ENCODE peak calls at places on chromosomes 5 and 9, in nine cellular contexts. One of them, this sample, is unnamed.

GRCh38 chr9:14769235-14769580 is 46.7 kb upstream of the CER1 start:
- DNase-seq in lower lobe of right lung: no peak
- DNase-seq in AG04450: no peak
- DNase-seq in astrocyte of the spinal cord: peak; percentile 37
- DNase-seq in head of caudate nucleus: no peak
- DNase-seq in neural crest cell: no peak
- DNase-seq in HCT116: peak; percentile 10
- DNase-seq in PC-9: no peak
- DNase-seq in NCI-H1092: peak; percentile 68
- DNase-seq in this sample: peak; percentile 46

GRCh38 chr5:170136493-170136892 is 30.8 kb downstream of the FOXI1 start:
- DNase-seq in head of caudate nucleus: no peak
- DNase-seq in lower lobe of right lung: no peak
- DNase-seq in NCI-H1092: no peak
- DNase-seq in HCT116: no peak
- DNase-seq in neural crest cell: no peak
- DNase-seq in PC-9: no peak
- DNase-seq in AG04450: no peak
- DNase-seq in astrocyte of the spinal cord: no peak
- DNase-seq in this sample: no peak

GRCh38 chr5:38446029-38446522 is 110.4 kb downstream of the LIFR start:
- DNase-seq in HCT116: no peak
- DNase-seq in AG04450: no peak
- DNase-seq in astrocyte of the spinal cord: no peak
- DNase-seq in PC-9: no peak
- DNase-seq in NCI-H1092: no peak
- DNase-seq in neural crest cell: no peak
- DNase-seq in lower lobe of right lung: no peak
- DNase-seq in head of caudate nucleus: no peak
- DNase-seq in this sample: no peak

GRCh38 chr5:135386886-135387628 is 12.0 kb downstream of the MACROH2A1 start:
- DNase-seq in lower lobe of right lung: peak; percentile 61
- DNase-seq in neural crest cell: no peak
- DNase-seq in AG04450: peak; percentile 71
- DNase-seq in NCI-H1092: no peak
- DNase-seq in PC-9: peak; percentile 51
- DNase-seq in HCT116: peak; percentile 62
- DNase-seq in astrocyte of the spinal cord: peak; percentile 87
- DNase-seq in head of caudate nucleus: no peak
- DNase-seq in this sample: no peak

GRCh38 chr9:124285903-124286291 is 28.1 kb downstream of the NEK6 start:
- DNase-seq in HCT116: no peak
- DNase-seq in astrocyte of the spinal cord: peak; percentile 98
- DNase-seq in NCI-H1092: no peak
- DNase-seq in PC-9: no peak
- DNase-seq in head of caudate nucleus: no peak
- DNase-seq in AG04450: peak; percentile 97
- DNase-seq in neural crest cell: no peak
- DNase-seq in lower lobe of right lung: peak; percentile 81
- DNase-seq in this sample: no peak

GRCh38 chr9:129648092-129648763 is 6.3 kb upstream of the ASB6 start:
- DNase-seq in neural crest cell: no peak
- DNase-seq in PC-9: no peak
- DNase-seq in lower lobe of right lung: no peak
- DNase-seq in NCI-H1092: no peak
- DNase-seq in astrocyte of the spinal cord: no peak
- DNase-seq in AG04450: no peak
- DNase-seq in HCT116: no peak
- DNase-seq in head of caudate nucleus: no peak
- DNase-seq in this sample: no peak

GRCh38 chr9:134852906-134853654 is 27.5 kb upstream of the FCN2 start:
- DNase-seq in NCI-H1092: no peak
- DNase-seq in PC-9: no peak
- DNase-seq in lower lobe of right lung: no peak
- DNase-seq in AG04450: no peak
- DNase-seq in head of caudate nucleus: no peak
- DNase-seq in HCT116: no peak
- DNase-seq in astrocyte of the spinal cord: no peak
- DNase-seq in neural crest cell: no peak
- DNase-seq in this sample: no peak

GRCh38 chr5:73256012-73256411 is 83.0 kb downstream of the TMEM174 start:
- DNase-seq in NCI-H1092: no peak
- DNase-seq in astrocyte of the spinal cord: no peak
- DNase-seq in PC-9: no peak
- DNase-seq in head of caudate nucleus: no peak
- DNase-seq in neural crest cell: no peak
- DNase-seq in AG04450: no peak
- DNase-seq in HCT116: no peak
- DNase-seq in lower lobe of right lung: no peak
- DNase-seq in this sample: no peak

GRCh38 chr9:5838884-5839571 is 6.1 kb upstream of the ERMP1 start:
- DNase-seq in head of caudate nucleus: no peak
- DNase-seq in lower lobe of right lung: no peak
- DNase-seq in AG04450: no peak
- DNase-seq in HCT116: peak; percentile 77
- DNase-seq in astrocyte of the spinal cord: peak; percentile 29
- DNase-seq in neural crest cell: no peak
- DNase-seq in NCI-H1092: no peak
- DNase-seq in PC-9: peak; percentile 68
- DNase-seq in this sample: no peak

GRCh38 chr9:15121591-15121990 is 185.4 kb downstream of the TTC39B start:
- DNase-seq in PC-9: no peak
- DNase-seq in lower lobe of right lung: no peak
- DNase-seq in NCI-H1092: no peak
- DNase-seq in neural crest cell: no peak
- DNase-seq in HCT116: no peak
- DNase-seq in head of caudate nucleus: no peak
- DNase-seq in astrocyte of the spinal cord: no peak
- DNase-seq in AG04450: no peak
- DNase-seq in this sample: no peak

GRCh38 chr5:112757468-112758208 is 20.0 kb downstream of the APC start:
- DNase-seq in neural crest cell: no peak
- DNase-seq in lower lobe of right lung: no peak
- DNase-seq in head of caudate nucleus: no peak
- DNase-seq in astrocyte of the spinal cord: peak; percentile 72
- DNase-seq in AG04450: no peak
- DNase-seq in HCT116: peak; percentile 48
- DNase-seq in PC-9: peak; percentile 1
- DNase-seq in NCI-H1092: peak; percentile 26
- DNase-seq in this sample: peak; percentile 9

GRCh38 chr5:20360243-20360642 is 372.2 kb upstream of the CDH18 start:
- DNase-seq in AG04450: no peak
- DNase-seq in lower lobe of right lung: no peak
- DNase-seq in head of caudate nucleus: no peak
- DNase-seq in neural crest cell: no peak
- DNase-seq in NCI-H1092: peak; percentile 80
- DNase-seq in astrocyte of the spinal cord: no peak
- DNase-seq in HCT116: no peak
- DNase-seq in PC-9: no peak
- DNase-seq in this sample: no peak

GRCh38 chr9:117494401-117495130 is 79.7 kb upstream of the ASTN2 start:
- DNase-seq in neural crest cell: no peak
- DNase-seq in lower lobe of right lung: no peak
- DNase-seq in head of caudate nucleus: no peak
- DNase-seq in astrocyte of the spinal cord: peak; percentile 13
- DNase-seq in PC-9: no peak
- DNase-seq in HCT116: no peak
- DNase-seq in NCI-H1092: peak; percentile 25
- DNase-seq in AG04450: no peak
- DNase-seq in this sample: no peak

GRCh38 chr9:124017064-124017928 is 5.7 kb downstream of the LHX2 start:
- DNase-seq in AG04450: no peak
- DNase-seq in PC-9: no peak
- DNase-seq in NCI-H1092: no peak
- DNase-seq in neural crest cell: no peak
- DNase-seq in lower lobe of right lung: no peak
- DNase-seq in HCT116: no peak
- DNase-seq in head of caudate nucleus: no peak
- DNase-seq in astrocyte of the spinal cord: no peak
- DNase-seq in this sample: no peak

GRCh38 chr5:181215997-181216982 is 6.8 kb upstream of the TRIM41 start:
- DNase-seq in NCI-H1092: no peak
- DNase-seq in neural crest cell: no peak
- DNase-seq in astrocyte of the spinal cord: peak; percentile 38
- DNase-seq in lower lobe of right lung: no peak
- DNase-seq in HCT116: no peak
- DNase-seq in head of caudate nucleus: no peak
- DNase-seq in AG04450: no peak
- DNase-seq in PC-9: peak; percentile 45
- DNase-seq in this sample: no peak

GRCh38 chr5:82031220-82032119 is 59.6 kb downstream of the ATG10 start:
- DNase-seq in NCI-H1092: no peak
- DNase-seq in astrocyte of the spinal cord: no peak
- DNase-seq in HCT116: no peak
- DNase-seq in head of caudate nucleus: no peak
- DNase-seq in neural crest cell: no peak
- DNase-seq in AG04450: no peak
- DNase-seq in PC-9: no peak
- DNase-seq in lower lobe of right lung: no peak
- DNase-seq in this sample: no peak

GRCh38 chr5:8756498-8757084 is 789.3 kb downstream of the SEMA5A start:
- DNase-seq in PC-9: no peak
- DNase-seq in NCI-H1092: peak; percentile 27
- DNase-seq in AG04450: no peak
- DNase-seq in head of caudate nucleus: peak; percentile 58
- DNase-seq in neural crest cell: peak; percentile 28
- DNase-seq in lower lobe of right lung: no peak
- DNase-seq in astrocyte of the spinal cord: peak; percentile 73
- DNase-seq in HCT116: no peak
- DNase-seq in this sample: peak; percentile 22

GRCh38 chr5:17099946-17100345 is 117.5 kb upstream of the BASP1 start:
- DNase-seq in HCT116: no peak
- DNase-seq in head of caudate nucleus: no peak
- DNase-seq in astrocyte of the spinal cord: no peak
- DNase-seq in lower lobe of right lung: no peak
- DNase-seq in neural crest cell: no peak
- DNase-seq in PC-9: no peak
- DNase-seq in NCI-H1092: no peak
- DNase-seq in AG04450: no peak
- DNase-seq in this sample: no peak

GRCh38 chr5:143001764-143002351 is 231.7 kb downstream of the ARHGAP26 start:
- DNase-seq in lower lobe of right lung: no peak
- DNase-seq in neural crest cell: no peak
- DNase-seq in PC-9: no peak
- DNase-seq in astrocyte of the spinal cord: peak; percentile 73
- DNase-seq in head of caudate nucleus: no peak
- DNase-seq in HCT116: no peak
- DNase-seq in NCI-H1092: no peak
- DNase-seq in AG04450: no peak
- DNase-seq in this sample: no peak

GRCh38 chr9:131203438-131204219 is 72.7 kb downstream of the FAM78A start:
- DNase-seq in NCI-H1092: no peak
- DNase-seq in astrocyte of the spinal cord: no peak
- DNase-seq in HCT116: no peak
- DNase-seq in lower lobe of right lung: no peak
- DNase-seq in head of caudate nucleus: no peak
- DNase-seq in AG04450: no peak
- DNase-seq in PC-9: no peak
- DNase-seq in neural crest cell: no peak
- DNase-seq in this sample: no peak

GRCh38 chr5:40832345-40832744 is 2.7 kb downstream of the RPL37 start:
- DNase-seq in NCI-H1092: no peak
- DNase-seq in neural crest cell: no peak
- DNase-seq in lower lobe of right lung: no peak
- DNase-seq in AG04450: no peak
- DNase-seq in head of caudate nucleus: no peak
- DNase-seq in HCT116: no peak
- DNase-seq in PC-9: no peak
- DNase-seq in astrocyte of the spinal cord: no peak
- DNase-seq in this sample: no peak

GRCh38 chr9:101229606-101230005 is 155.2 kb downstream of the BAAT start:
- DNase-seq in neural crest cell: no peak
- DNase-seq in astrocyte of the spinal cord: no peak
- DNase-seq in PC-9: no peak
- DNase-seq in NCI-H1092: peak; percentile 57
- DNase-seq in lower lobe of right lung: no peak
- DNase-seq in AG04450: no peak
- DNase-seq in head of caudate nucleus: no peak
- DNase-seq in HCT116: no peak
- DNase-seq in this sample: no peak

GRCh38 chr5:147822686-147823491 is 8.6 kb downstream of the SPINK1 start:
- DNase-seq in PC-9: peak; percentile 11
- DNase-seq in lower lobe of right lung: no peak
- DNase-seq in NCI-H1092: peak; percentile 44
- DNase-seq in head of caudate nucleus: peak; percentile 61
- DNase-seq in AG04450: peak; percentile 7
- DNase-seq in neural crest cell: peak; percentile 38
- DNase-seq in HCT116: peak; percentile 60
- DNase-seq in astrocyte of the spinal cord: peak; percentile 75
- DNase-seq in this sample: peak; percentile 39

GRCh38 chr9:133130721-133131244 is 9.7 kb upstream of the RALGDS start:
- DNase-seq in head of caudate nucleus: no peak
- DNase-seq in astrocyte of the spinal cord: no peak
- DNase-seq in AG04450: no peak
- DNase-seq in PC-9: no peak
- DNase-seq in NCI-H1092: no peak
- DNase-seq in neural crest cell: no peak
- DNase-seq in lower lobe of right lung: no peak
- DNase-seq in HCT116: no peak
- DNase-seq in this sample: no peak

GRCh38 chr9:125839322-125839721 is 92.1 kb downstream of the PBX3 start:
- DNase-seq in astrocyte of the spinal cord: no peak
- DNase-seq in AG04450: no peak
- DNase-seq in head of caudate nucleus: no peak
- DNase-seq in NCI-H1092: no peak
- DNase-seq in PC-9: no peak
- DNase-seq in neural crest cell: no peak
- DNase-seq in HCT116: no peak
- DNase-seq in lower lobe of right lung: no peak
- DNase-seq in this sample: no peak

GRCh38 chr5:112923148-112923917 is 1.3 kb upstream of the REEP5 start:
- DNase-seq in AG04450: no peak
- DNase-seq in lower lobe of right lung: no peak
- DNase-seq in astrocyte of the spinal cord: no peak
- DNase-seq in HCT116: no peak
- DNase-seq in head of caudate nucleus: no peak
- DNase-seq in PC-9: no peak
- DNase-seq in neural crest cell: no peak
- DNase-seq in NCI-H1092: no peak
- DNase-seq in this sample: no peak

GRCh38 chr5:19874811-19875210 is 113.2 kb downstream of the CDH18 start:
- DNase-seq in head of caudate nucleus: no peak
- DNase-seq in HCT116: no peak
- DNase-seq in lower lobe of right lung: no peak
- DNase-seq in neural crest cell: no peak
- DNase-seq in AG04450: no peak
- DNase-seq in NCI-H1092: no peak
- DNase-seq in PC-9: no peak
- DNase-seq in astrocyte of the spinal cord: no peak
- DNase-seq in this sample: no peak

GRCh38 chr5:86143837-86144236 is 473.9 kb upstream of the COX7C start:
- DNase-seq in astrocyte of the spinal cord: no peak
- DNase-seq in AG04450: no peak
- DNase-seq in head of caudate nucleus: no peak
- DNase-seq in PC-9: no peak
- DNase-seq in lower lobe of right lung: peak; percentile 41
- DNase-seq in neural crest cell: no peak
- DNase-seq in HCT116: no peak
- DNase-seq in NCI-H1092: no peak
- DNase-seq in this sample: no peak

GRCh38 chr5:120297621-120298020 is 166.5 kb upstream of the PRR16 start:
- DNase-seq in PC-9: no peak
- DNase-seq in lower lobe of right lung: no peak
- DNase-seq in AG04450: no peak
- DNase-seq in head of caudate nucleus: no peak
- DNase-seq in astrocyte of the spinal cord: peak; percentile 8
- DNase-seq in NCI-H1092: no peak
- DNase-seq in neural crest cell: no peak
- DNase-seq in HCT116: no peak
- DNase-seq in this sample: no peak

GRCh38 chr5:5492087-5492933 is 69.8 kb downstream of the ICE1 start:
- DNase-seq in HCT116: peak; percentile 57
- DNase-seq in head of caudate nucleus: peak; percentile 8
- DNase-seq in NCI-H1092: peak; percentile 41
- DNase-seq in astrocyte of the spinal cord: peak; percentile 55
- DNase-seq in lower lobe of right lung: no peak
- DNase-seq in neural crest cell: no peak
- DNase-seq in PC-9: peak; percentile 53
- DNase-seq in AG04450: no peak
- DNase-seq in this sample: peak; percentile 41